ENCODE peak calls at places on chromosomes 6 and 20, in six cellular contexts. One of them, this sample, is unnamed.

GRCh38 chr20:46222521-46223007 is 85.7 kb downstream of the CDH22 start:
- DNase-seq in A549: no peak
- DNase-seq in ovary: peak
- DNase-seq in prostate gland: peak
- DNase-seq in transverse colon: no peak
- DNase-seq in NB4: no peak
- DNase-seq in this sample: no peak

GRCh38 chr6:6629416-6629815 is 40.9 kb downstream of the LY86 start:
- DNase-seq in ovary: no peak
- DNase-seq in transverse colon: no peak
- DNase-seq in prostate gland: no peak
- DNase-seq in NB4: no peak
- DNase-seq in A549: no peak
- DNase-seq in this sample: no peak

GRCh38 chr20:60862601-60863000 is 389.5 kb upstream of the CDH4 start:
- DNase-seq in transverse colon: no peak
- DNase-seq in A549: no peak
- DNase-seq in ovary: no peak
- DNase-seq in NB4: no peak
- DNase-seq in prostate gland: no peak
- DNase-seq in this sample: no peak

GRCh38 chr20:63815613-63815862 is 15.5 kb downstream of the ZBTB46 start:
- DNase-seq in ovary: no peak
- DNase-seq in NB4: no peak
- DNase-seq in A549: no peak
- DNase-seq in prostate gland: no peak
- DNase-seq in transverse colon: no peak
- DNase-seq in this sample: no peak

GRCh38 chr6:138238368-138238767 is 20.1 kb upstream of the PBOV1 start:
- DNase-seq in A549: no peak
- DNase-seq in prostate gland: no peak
- DNase-seq in ovary: no peak
- DNase-seq in NB4: no peak
- DNase-seq in transverse colon: no peak
- DNase-seq in this sample: no peak

GRCh38 chr20:53805895-53806384 is 212.3 kb upstream of the ZNF217 start:
- DNase-seq in ovary: no peak
- DNase-seq in NB4: no peak
- DNase-seq in prostate gland: no peak
- DNase-seq in A549: peak
- DNase-seq in transverse colon: peak
- DNase-seq in this sample: peak

GRCh38 chr6:56911847-56912246 is 43.1 kb upstream of the BEND6 start:
- DNase-seq in NB4: no peak
- DNase-seq in transverse colon: no peak
- DNase-seq in A549: no peak
- DNase-seq in prostate gland: no peak
- DNase-seq in ovary: no peak
- DNase-seq in this sample: no peak

GRCh38 chr20:51412333-51412761 is 130.2 kb downstream of the NFATC2 start:
- DNase-seq in A549: no peak
- DNase-seq in NB4: no peak
- DNase-seq in prostate gland: no peak
- DNase-seq in transverse colon: no peak
- DNase-seq in ovary: peak
- DNase-seq in this sample: peak

GRCh38 chr20:4135385-4136077 is 120.2 kb upstream of the RNF24 start:
- DNase-seq in NB4: peak
- DNase-seq in transverse colon: peak
- DNase-seq in A549: peak
- DNase-seq in prostate gland: no peak
- DNase-seq in ovary: peak
- DNase-seq in this sample: no peak

GRCh38 chr6:47135772-47136171 is 93.6 kb upstream of the ADGRF1 start:
- DNase-seq in NB4: peak
- DNase-seq in A549: peak
- DNase-seq in ovary: no peak
- DNase-seq in transverse colon: no peak
- DNase-seq in prostate gland: peak
- DNase-seq in this sample: no peak

GRCh38 chr20:62814060-62814708 is 2.7 kb upstream of the COL9A3 start:
- DNase-seq in A549: no peak
- DNase-seq in transverse colon: no peak
- DNase-seq in prostate gland: no peak
- DNase-seq in ovary: no peak
- DNase-seq in NB4: no peak
- DNase-seq in this sample: no peak
- TF ChIP-seq POLR2A in A549: no peak
- TF ChIP-seq POLR2A in transverse colon: no peak
- TF ChIP-seq POLR2A in prostate gland: no peak
- TF ChIP-seq POLR2A in ovary: no peak
- TF ChIP-seq POLR2A in NB4: no peak
- TF ChIP-seq POLR2A in this sample: no peak

DNA sequence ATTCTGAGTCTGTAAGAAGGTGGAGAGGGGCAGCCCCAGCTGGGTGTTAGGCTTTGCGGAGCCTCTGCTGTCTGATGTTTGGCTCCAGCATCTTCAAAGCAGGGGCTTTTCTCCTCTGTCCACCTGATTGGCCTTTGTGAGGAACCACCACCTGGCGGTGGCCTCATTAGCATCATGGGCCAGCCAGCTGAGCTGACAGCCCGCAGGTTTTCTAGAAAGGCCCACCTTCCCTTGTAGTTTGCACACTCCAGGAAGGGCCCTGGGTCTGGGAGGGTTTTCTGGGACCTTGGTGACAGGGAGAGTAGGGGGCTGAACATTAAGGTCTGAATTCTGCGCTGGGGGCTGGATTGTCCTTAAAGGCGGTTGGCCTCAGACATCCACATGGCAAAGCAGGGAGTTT is 11.6 kb downstream of the IGF2R start:
- DNase-seq in ovary: no peak
- DNase-seq in NB4: no peak
- DNase-seq in prostate gland: no peak
- DNase-seq in A549: no peak
- DNase-seq in transverse colon: no peak
- DNase-seq in this sample: no peak
- H3K4me3 ChIP-seq in ovary: no peak
- H3K4me3 ChIP-seq in NB4: no peak
- H3K4me3 ChIP-seq in prostate gland: no peak
- H3K4me3 ChIP-seq in A549: no peak
- H3K4me3 ChIP-seq in transverse colon: no peak
- H3K4me3 ChIP-seq in this sample: no peak

DNA sequence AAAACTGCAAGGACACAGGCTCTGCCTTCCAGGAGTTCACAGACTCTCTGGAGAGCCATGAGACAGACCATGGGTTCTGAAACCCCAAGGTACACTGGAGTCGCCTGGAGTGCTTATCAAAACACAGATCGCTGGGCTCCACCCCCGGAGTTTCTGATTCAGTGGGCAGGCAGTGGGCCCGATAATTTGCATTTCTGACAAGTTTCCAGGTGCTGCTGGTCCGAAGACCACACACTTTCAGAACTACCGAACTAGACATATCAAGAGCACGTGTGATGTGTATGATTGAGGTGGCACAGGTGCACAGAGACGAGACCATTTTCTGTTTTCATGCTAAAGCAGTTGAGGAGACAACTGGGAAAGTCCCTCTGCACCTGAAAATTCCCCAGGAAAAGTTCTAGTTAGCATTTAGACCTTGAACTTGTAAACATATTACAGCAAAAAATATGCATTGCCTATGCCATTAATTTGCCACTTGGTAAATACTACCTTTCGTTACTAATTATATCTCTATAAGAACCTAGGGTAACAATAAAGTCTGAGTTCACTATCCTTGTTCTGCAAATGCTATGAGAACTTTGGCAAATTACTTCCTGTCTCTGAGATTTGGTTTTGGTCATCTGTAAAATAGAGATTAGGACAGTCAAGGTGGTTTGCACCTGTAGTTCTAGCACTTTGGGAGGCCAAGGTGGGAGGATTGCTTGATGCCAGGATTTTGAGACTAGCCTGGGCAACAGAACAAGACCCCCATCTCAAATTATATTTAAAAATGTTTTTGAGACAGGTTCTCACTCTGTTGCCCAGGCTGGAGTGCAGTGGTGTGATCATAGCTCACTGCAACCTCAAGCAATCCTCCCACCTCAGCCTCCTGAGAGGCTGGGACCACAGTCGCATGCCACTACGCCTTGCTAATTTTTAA is 14.3 kb upstream of the PIM1 start:
- DNase-seq in NB4: no peak
- DNase-seq in prostate gland: no peak
- DNase-seq in ovary: no peak
- DNase-seq in A549: no peak
- DNase-seq in transverse colon: peak
- DNase-seq in this sample: no peak
- TF ChIP-seq POLR2A in NB4: no peak
- TF ChIP-seq POLR2A in prostate gland: no peak
- TF ChIP-seq POLR2A in ovary: no peak
- TF ChIP-seq POLR2A in A549: no peak
- TF ChIP-seq POLR2A in transverse colon: no peak
- TF ChIP-seq POLR2A in this sample: no peak

GRCh38 chr20:2289475-2289874 is 6.3 kb upstream of the TGM3 start:
- DNase-seq in ovary: no peak
- DNase-seq in prostate gland: no peak
- DNase-seq in A549: no peak
- DNase-seq in NB4: peak
- DNase-seq in transverse colon: no peak
- DNase-seq in this sample: peak
- H3K4me3 ChIP-seq in ovary: no peak
- H3K4me3 ChIP-seq in prostate gland: no peak
- H3K4me3 ChIP-seq in A549: no peak
- H3K4me3 ChIP-seq in NB4: no peak
- H3K4me3 ChIP-seq in transverse colon: no peak
- H3K4me3 ChIP-seq in this sample: no peak

GRCh38 chr6:133042550-133043120 is 198.5 kb upstream of the EYA4 start:
- DNase-seq in NB4: no peak
- DNase-seq in ovary: no peak
- DNase-seq in transverse colon: no peak
- DNase-seq in A549: no peak
- DNase-seq in prostate gland: no peak
- DNase-seq in this sample: no peak
- TF ChIP-seq POLR2A in NB4: no peak
- TF ChIP-seq POLR2A in ovary: no peak
- TF ChIP-seq POLR2A in transverse colon: no peak
- TF ChIP-seq POLR2A in A549: no peak
- TF ChIP-seq POLR2A in prostate gland: no peak
- TF ChIP-seq POLR2A in this sample: no peak

GRCh38 chr6:1612902-1613301 is 3.2 kb downstream of the FOXC1 start:
- DNase-seq in prostate gland: no peak
- DNase-seq in A549: no peak
- DNase-seq in NB4: peak
- DNase-seq in transverse colon: no peak
- DNase-seq in ovary: no peak
- DNase-seq in this sample: no peak

GRCh38 chr6:1614767-1615650 is 5.3 kb downstream of the FOXC1 start:
- DNase-seq in transverse colon: no peak
- DNase-seq in NB4: no peak
- DNase-seq in A549: no peak
- DNase-seq in prostate gland: no peak
- DNase-seq in ovary: no peak
- DNase-seq in this sample: no peak

GRCh38 chr6:1615651-1616420 is 6.1 kb downstream of the FOXC1 start:
- DNase-seq in prostate gland: no peak
- DNase-seq in ovary: no peak
- DNase-seq in transverse colon: no peak
- DNase-seq in NB4: no peak
- DNase-seq in A549: no peak
- DNase-seq in this sample: no peak

GRCh38 chr6:1613631-1614447 is 4.1 kb downstream of the FOXC1 start:
- DNase-seq in transverse colon: no peak
- DNase-seq in A549: no peak
- DNase-seq in prostate gland: no peak
- DNase-seq in ovary: no peak
- DNase-seq in NB4: peak
- DNase-seq in this sample: no peak

GRCh38 chr6:1614448-1614766 is 4.7 kb downstream of the FOXC1 start:
- DNase-seq in prostate gland: no peak
- DNase-seq in NB4: no peak
- DNase-seq in A549: no peak
- DNase-seq in transverse colon: no peak
- DNase-seq in ovary: no peak
- DNase-seq in this sample: no peak
- H3K4me3 ChIP-seq in prostate gland: peak
- H3K4me3 ChIP-seq in NB4: no peak
- H3K4me3 ChIP-seq in A549: no peak
- H3K4me3 ChIP-seq in transverse colon: peak
- H3K4me3 ChIP-seq in ovary: no peak
- H3K4me3 ChIP-seq in this sample: no peak

GRCh38 chr6:98583506-98583905 is 250.9 kb upstream of the POU3F2 start:
- DNase-seq in A549: no peak
- DNase-seq in prostate gland: no peak
- DNase-seq in transverse colon: no peak
- DNase-seq in ovary: no peak
- DNase-seq in NB4: no peak
- DNase-seq in this sample: no peak
- TF ChIP-seq POLR2A in A549: no peak
- TF ChIP-seq POLR2A in prostate gland: no peak
- TF ChIP-seq POLR2A in transverse colon: no peak
- TF ChIP-seq POLR2A in ovary: no peak
- TF ChIP-seq POLR2A in NB4: no peak
- TF ChIP-seq POLR2A in this sample: no peak

DNA sequence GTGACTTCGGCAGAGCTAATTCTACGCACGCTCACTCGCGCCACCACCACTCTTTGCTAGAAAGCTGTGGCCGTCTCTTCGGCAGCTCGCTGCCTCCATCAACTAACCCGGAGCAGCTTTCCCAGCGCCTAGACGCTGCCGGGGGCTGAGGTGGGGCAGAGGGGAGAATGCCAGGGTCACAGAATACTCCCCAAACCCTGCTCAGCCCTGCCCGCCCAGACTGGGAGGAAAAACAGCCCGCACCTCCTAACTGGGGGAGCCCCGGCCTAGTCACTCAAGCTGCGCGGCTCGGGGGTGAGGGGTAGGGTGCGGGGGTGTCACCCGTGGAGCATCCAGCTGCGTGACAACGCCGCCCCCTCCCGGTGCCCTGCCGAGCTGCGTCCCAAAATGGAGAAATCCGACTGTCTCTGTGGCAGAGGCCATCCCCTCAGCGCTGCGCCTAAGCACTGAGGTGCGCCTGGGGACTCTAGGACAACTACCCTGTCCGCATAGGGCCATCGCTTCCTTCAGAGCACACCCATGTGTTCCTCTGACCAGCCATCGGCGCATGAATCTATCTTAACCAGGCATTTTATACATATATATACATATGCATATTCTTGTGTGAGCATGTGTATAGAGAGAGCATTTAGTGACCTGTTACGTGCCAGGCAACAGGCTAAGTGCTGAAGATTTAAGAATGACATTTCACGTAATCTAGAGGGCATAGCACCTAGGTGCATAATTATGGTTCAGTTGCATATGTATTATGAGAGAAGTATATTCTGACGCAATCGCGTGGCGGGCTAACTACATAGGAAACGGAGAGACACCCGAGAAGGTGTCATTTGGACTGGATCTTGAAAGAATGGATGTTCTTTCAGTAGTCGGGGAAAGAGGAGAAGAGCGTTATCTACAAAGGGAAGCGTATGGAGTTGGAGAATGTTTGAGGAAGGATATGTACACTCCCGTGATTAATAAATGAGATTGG is 1.5 kb upstream of the TENT5A start:
- DNase-seq in ovary: peak
- DNase-seq in A549: peak
- DNase-seq in prostate gland: peak
- DNase-seq in transverse colon: peak
- DNase-seq in NB4: peak
- DNase-seq in this sample: peak
- H3K4me3 ChIP-seq in ovary: peak
- H3K4me3 ChIP-seq in A549: peak
- H3K4me3 ChIP-seq in prostate gland: peak
- H3K4me3 ChIP-seq in transverse colon: peak
- H3K4me3 ChIP-seq in NB4: peak
- H3K4me3 ChIP-seq in this sample: peak

GRCh38 chr20:52493177-52493711 is 301.7 kb upstream of the ZFP64 start:
- DNase-seq in prostate gland: peak
- DNase-seq in A549: no peak
- DNase-seq in NB4: no peak
- DNase-seq in ovary: no peak
- DNase-seq in transverse colon: no peak
- DNase-seq in this sample: no peak
- TF ChIP-seq POLR2A in prostate gland: no peak
- TF ChIP-seq POLR2A in A549: no peak
- TF ChIP-seq POLR2A in NB4: no peak
- TF ChIP-seq POLR2A in ovary: no peak
- TF ChIP-seq POLR2A in transverse colon: no peak
- TF ChIP-seq POLR2A in this sample: no peak